ENCODE peak calls at places on chromosomes 5 and 9, in four cellular contexts. One of them, this sample, is unnamed.

GRCh38 chr5:111668713-111669112 is 88.3 kb downstream of the NREP start:
- DNase-seq in colonic mucosa: no peak
- DNase-seq in neural progenitor cell: no peak
- DNase-seq in ascending aorta: no peak
- DNase-seq in this sample: no peak

GRCh38 chr9:74783408-74783807 is 104.3 kb downstream of the TRPM6 start:
- DNase-seq in colonic mucosa: no peak
- DNase-seq in neural progenitor cell: no peak
- DNase-seq in ascending aorta: no peak
- DNase-seq in this sample: no peak

GRCh38 chr9:82532504-82532903 is 530.4 kb downstream of the RASEF start:
- DNase-seq in colonic mucosa: no peak
- DNase-seq in neural progenitor cell: no peak
- DNase-seq in ascending aorta: no peak
- DNase-seq in this sample: no peak

GRCh38 chr9:132260846-132261245 is 93.9 kb downstream of the SETX start:
- DNase-seq in colonic mucosa: no peak
- DNase-seq in neural progenitor cell: no peak
- DNase-seq in ascending aorta: no peak
- DNase-seq in this sample: no peak

GRCh38 chr5:149240354-149240998 is 31.2 kb upstream of the AFAP1L1 start:
- DNase-seq in colonic mucosa: peak
- DNase-seq in neural progenitor cell: no peak
- DNase-seq in ascending aorta: no peak
- DNase-seq in this sample: no peak

GRCh38 chr5:73419414-73420390 is 28.9 kb downstream of the FOXD1 start:
- DNase-seq in colonic mucosa: no peak
- DNase-seq in neural progenitor cell: peak
- DNase-seq in ascending aorta: no peak
- DNase-seq in this sample: no peak

GRCh38 chr5:58184910-58185309 is 275.0 kb downstream of the PLK2 start:
- DNase-seq in colonic mucosa: no peak
- DNase-seq in neural progenitor cell: no peak
- DNase-seq in ascending aorta: no peak
- DNase-seq in this sample: no peak

GRCh38 chr5:177520906-177521513 is 4.2 kb upstream of the DDX41 start:
- DNase-seq in colonic mucosa: no peak
- DNase-seq in neural progenitor cell: no peak
- DNase-seq in ascending aorta: no peak
- DNase-seq in this sample: no peak

GRCh38 chr9:31347082-31347617 is 1037.3 kb upstream of the ACO1 start:
- DNase-seq in colonic mucosa: no peak
- DNase-seq in neural progenitor cell: no peak
- DNase-seq in ascending aorta: no peak
- DNase-seq in this sample: no peak
- H3K4me3 ChIP-seq in colonic mucosa: no peak
- H3K4me3 ChIP-seq in neural progenitor cell: no peak
- H3K4me3 ChIP-seq in ascending aorta: no peak
- H3K4me3 ChIP-seq in this sample: no peak

GRCh38 chr5:124748687-124749594 is 2.5 kb upstream of the ZNF608 start:
- DNase-seq in colonic mucosa: peak
- DNase-seq in neural progenitor cell: peak
- DNase-seq in ascending aorta: peak
- DNase-seq in this sample: peak
- H3K4me3 ChIP-seq in colonic mucosa: peak
- H3K4me3 ChIP-seq in neural progenitor cell: peak
- H3K4me3 ChIP-seq in ascending aorta: peak
- H3K4me3 ChIP-seq in this sample: peak

GRCh38 chr9:69325409-69326212 is 596 bp downstream of the ENTREP1 start:
- DNase-seq in colonic mucosa: peak
- DNase-seq in neural progenitor cell: peak
- DNase-seq in ascending aorta: no peak
- DNase-seq in this sample: no peak

GRCh38 chr9:69324549-69325401 is at the start of gene ENTREP1:
- DNase-seq in colonic mucosa: peak
- DNase-seq in neural progenitor cell: peak
- DNase-seq in ascending aorta: no peak
- DNase-seq in this sample: no peak

GRCh38 chr9:69326261-69326660 is 1.2 kb downstream of the ENTREP1 start:
- DNase-seq in colonic mucosa: no peak
- DNase-seq in neural progenitor cell: peak
- DNase-seq in ascending aorta: no peak
- DNase-seq in this sample: no peak

GRCh38 chr9:69322256-69322655 is 2.8 kb upstream of the ENTREP1 start:
- DNase-seq in colonic mucosa: no peak
- DNase-seq in neural progenitor cell: no peak
- DNase-seq in ascending aorta: no peak
- DNase-seq in this sample: no peak

GRCh38 chr9:69323886-69324285 is 1.1 kb upstream of the ENTREP1 start:
- DNase-seq in colonic mucosa: no peak
- DNase-seq in neural progenitor cell: no peak
- DNase-seq in ascending aorta: no peak
- DNase-seq in this sample: no peak
- H3K4me3 ChIP-seq in colonic mucosa: no peak
- H3K4me3 ChIP-seq in neural progenitor cell: no peak
- H3K4me3 ChIP-seq in ascending aorta: no peak
- H3K4me3 ChIP-seq in this sample: no peak

DNA sequence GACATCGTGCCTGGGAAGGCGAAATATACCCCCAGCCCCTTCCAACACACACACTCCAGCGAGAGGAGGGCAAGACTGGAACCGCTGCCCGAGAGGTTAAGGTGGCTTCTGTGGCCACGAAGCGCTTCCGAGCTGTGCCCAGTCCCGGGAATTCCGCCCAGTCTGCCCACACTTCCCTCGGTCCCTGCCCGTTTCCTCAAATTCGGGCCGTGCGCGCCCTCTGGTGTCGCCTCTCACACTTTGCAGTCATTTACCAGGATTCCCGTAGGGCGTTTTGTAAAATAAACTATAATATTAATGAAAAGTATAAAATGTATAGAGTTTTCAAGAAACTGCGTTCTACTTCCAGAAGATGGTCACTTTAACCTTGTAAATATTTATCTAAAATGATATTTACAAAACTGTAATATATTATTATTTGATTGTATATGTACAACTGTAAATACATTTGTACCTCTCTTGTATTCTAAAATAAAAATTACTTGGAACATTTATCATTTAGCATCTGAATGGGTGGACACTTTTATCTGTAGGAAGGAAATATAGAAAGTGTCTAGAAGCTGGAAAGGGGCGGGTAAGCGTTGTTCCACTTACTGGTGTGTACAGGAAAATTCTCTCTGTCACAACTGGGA is 11.0 kb upstream of the EXOSC2 start:
- DNase-seq in colonic mucosa: peak
- DNase-seq in neural progenitor cell: peak
- DNase-seq in ascending aorta: no peak
- DNase-seq in this sample: no peak
- H3K4me3 ChIP-seq in colonic mucosa: peak
- H3K4me3 ChIP-seq in neural progenitor cell: peak
- H3K4me3 ChIP-seq in ascending aorta: peak
- H3K4me3 ChIP-seq in this sample: peak